ENCODE peak calls at places on chromosome 3, in ten cellular contexts. One of them, this sample, is unnamed.

GRCh38 chr3:186646106-186646505 is 5.9 kb downstream of the FETUB start:
- DNase-seq in GM03348: no peak
- DNase-seq in activated CD8-positive, alpha-beta memory T cell treated with anti-CD3 and anti-CD28 coated beads for 48 hours: no peak
- DNase-seq in sciatic nerve: no peak
- DNase-seq in stimulated activated CD4-positive, alpha-beta T cell treated with anti-CD3 and anti-CD28 coated beads, Interleukin-4, amount 100 ng/mL, for 24 hours: no peak
- DNase-seq in C1 segment of cervical spinal cord: no peak
- DNase-seq in GM13977: no peak
- DNase-seq in Ammon's horn: no peak
- DNase-seq in T1000: no peak
- DNase-seq in ELR: no peak
- DNase-seq in this sample: no peak

GRCh38 chr3:139629033-139629432 is 48.7 kb downstream of the NMNAT3 start:
- DNase-seq in GM03348: no peak
- DNase-seq in activated CD8-positive, alpha-beta memory T cell treated with anti-CD3 and anti-CD28 coated beads for 48 hours: no peak
- DNase-seq in sciatic nerve: no peak
- DNase-seq in GM13977: peak
- DNase-seq in T1000: no peak
- DNase-seq in Ammon's horn: no peak
- DNase-seq in stimulated activated CD4-positive, alpha-beta T cell treated with anti-CD3 and anti-CD28 coated beads, Interleukin-4, amount 100 ng/mL, for 24 hours: no peak
- DNase-seq in ELR: peak
- DNase-seq in C1 segment of cervical spinal cord: no peak
- DNase-seq in this sample: peak

GRCh38 chr3:178063475-178063874 is 472.8 kb upstream of the KCNMB2 start:
- DNase-seq in GM13977: no peak
- DNase-seq in GM03348: peak
- DNase-seq in T1000: no peak
- DNase-seq in sciatic nerve: no peak
- DNase-seq in Ammon's horn: no peak
- DNase-seq in C1 segment of cervical spinal cord: no peak
- DNase-seq in stimulated activated CD4-positive, alpha-beta T cell treated with anti-CD3 and anti-CD28 coated beads, Interleukin-4, amount 100 ng/mL, for 24 hours: no peak
- DNase-seq in ELR: peak
- DNase-seq in activated CD8-positive, alpha-beta memory T cell treated with anti-CD3 and anti-CD28 coated beads for 48 hours: no peak
- DNase-seq in this sample: peak

GRCh38 chr3:22922317-22922716 is 280.8 kb upstream of the UBE2E2 start:
- DNase-seq in activated CD8-positive, alpha-beta memory T cell treated with anti-CD3 and anti-CD28 coated beads for 48 hours: no peak
- DNase-seq in ELR: peak
- DNase-seq in sciatic nerve: no peak
- DNase-seq in T1000: no peak
- DNase-seq in Ammon's horn: no peak
- DNase-seq in GM03348: peak
- DNase-seq in GM13977: peak
- DNase-seq in stimulated activated CD4-positive, alpha-beta T cell treated with anti-CD3 and anti-CD28 coated beads, Interleukin-4, amount 100 ng/mL, for 24 hours: no peak
- DNase-seq in C1 segment of cervical spinal cord: no peak
- DNase-seq in this sample: no peak

GRCh38 chr3:33889394-33890039 is 91.1 kb downstream of the PDCD6IP start:
- DNase-seq in GM03348: no peak
- DNase-seq in stimulated activated CD4-positive, alpha-beta T cell treated with anti-CD3 and anti-CD28 coated beads, Interleukin-4, amount 100 ng/mL, for 24 hours: no peak
- DNase-seq in T1000: no peak
- DNase-seq in ELR: no peak
- DNase-seq in activated CD8-positive, alpha-beta memory T cell treated with anti-CD3 and anti-CD28 coated beads for 48 hours: no peak
- DNase-seq in C1 segment of cervical spinal cord: no peak
- DNase-seq in Ammon's horn: no peak
- DNase-seq in sciatic nerve: no peak
- DNase-seq in GM13977: no peak
- DNase-seq in this sample: no peak

GRCh38 chr3:12810013-12810780 is 13.7 kb downstream of the CAND2 start:
- DNase-seq in ELR: peak
- DNase-seq in T1000: peak
- DNase-seq in sciatic nerve: peak
- DNase-seq in Ammon's horn: peak
- DNase-seq in stimulated activated CD4-positive, alpha-beta T cell treated with anti-CD3 and anti-CD28 coated beads, Interleukin-4, amount 100 ng/mL, for 24 hours: peak
- DNase-seq in GM13977: peak
- DNase-seq in C1 segment of cervical spinal cord: peak
- DNase-seq in GM03348: peak
- DNase-seq in activated CD8-positive, alpha-beta memory T cell treated with anti-CD3 and anti-CD28 coated beads for 48 hours: peak
- DNase-seq in this sample: peak

GRCh38 chr3:10417849-10418248 is 87.5 kb downstream of the ATP2B2 start:
- DNase-seq in GM13977: peak
- DNase-seq in activated CD8-positive, alpha-beta memory T cell treated with anti-CD3 and anti-CD28 coated beads for 48 hours: no peak
- DNase-seq in ELR: peak
- DNase-seq in C1 segment of cervical spinal cord: no peak
- DNase-seq in GM03348: no peak
- DNase-seq in Ammon's horn: no peak
- DNase-seq in stimulated activated CD4-positive, alpha-beta T cell treated with anti-CD3 and anti-CD28 coated beads, Interleukin-4, amount 100 ng/mL, for 24 hours: no peak
- DNase-seq in T1000: no peak
- DNase-seq in sciatic nerve: no peak
- DNase-seq in this sample: peak

GRCh38 chr3:148464246-148464645 is 233.5 kb upstream of the AGTR1 start:
- DNase-seq in ELR: peak
- DNase-seq in activated CD8-positive, alpha-beta memory T cell treated with anti-CD3 and anti-CD28 coated beads for 48 hours: no peak
- DNase-seq in GM03348: no peak
- DNase-seq in stimulated activated CD4-positive, alpha-beta T cell treated with anti-CD3 and anti-CD28 coated beads, Interleukin-4, amount 100 ng/mL, for 24 hours: no peak
- DNase-seq in sciatic nerve: no peak
- DNase-seq in T1000: no peak
- DNase-seq in C1 segment of cervical spinal cord: no peak
- DNase-seq in Ammon's horn: no peak
- DNase-seq in GM13977: no peak
- DNase-seq in this sample: no peak

GRCh38 chr3:132210476-132211346 is 106.5 kb upstream of the ACP3 start:
- DNase-seq in ELR: peak
- DNase-seq in stimulated activated CD4-positive, alpha-beta T cell treated with anti-CD3 and anti-CD28 coated beads, Interleukin-4, amount 100 ng/mL, for 24 hours: peak
- DNase-seq in GM13977: no peak
- DNase-seq in activated CD8-positive, alpha-beta memory T cell treated with anti-CD3 and anti-CD28 coated beads for 48 hours: no peak
- DNase-seq in sciatic nerve: no peak
- DNase-seq in GM03348: no peak
- DNase-seq in T1000: no peak
- DNase-seq in Ammon's horn: no peak
- DNase-seq in C1 segment of cervical spinal cord: no peak
- DNase-seq in this sample: peak

GRCh38 chr3:44874308-44874707 is at the start of gene TGM4:
- DNase-seq in activated CD8-positive, alpha-beta memory T cell treated with anti-CD3 and anti-CD28 coated beads for 48 hours: no peak
- DNase-seq in C1 segment of cervical spinal cord: no peak
- DNase-seq in Ammon's horn: no peak
- DNase-seq in stimulated activated CD4-positive, alpha-beta T cell treated with anti-CD3 and anti-CD28 coated beads, Interleukin-4, amount 100 ng/mL, for 24 hours: no peak
- DNase-seq in GM03348: no peak
- DNase-seq in ELR: no peak
- DNase-seq in GM13977: no peak
- DNase-seq in T1000: no peak
- DNase-seq in sciatic nerve: no peak
- DNase-seq in this sample: no peak

GRCh38 chr3:173920386-173920785 is 522.8 kb downstream of the NLGN1 start:
- DNase-seq in ELR: peak
- DNase-seq in C1 segment of cervical spinal cord: no peak
- DNase-seq in T1000: no peak
- DNase-seq in stimulated activated CD4-positive, alpha-beta T cell treated with anti-CD3 and anti-CD28 coated beads, Interleukin-4, amount 100 ng/mL, for 24 hours: no peak
- DNase-seq in sciatic nerve: no peak
- DNase-seq in GM03348: no peak
- DNase-seq in Ammon's horn: no peak
- DNase-seq in GM13977: no peak
- DNase-seq in activated CD8-positive, alpha-beta memory T cell treated with anti-CD3 and anti-CD28 coated beads for 48 hours: no peak
- DNase-seq in this sample: peak

GRCh38 chr3:58604031-58604430 is 26.8 kb upstream of the FAM107A start:
- DNase-seq in C1 segment of cervical spinal cord: no peak
- DNase-seq in GM03348: no peak
- DNase-seq in activated CD8-positive, alpha-beta memory T cell treated with anti-CD3 and anti-CD28 coated beads for 48 hours: no peak
- DNase-seq in sciatic nerve: no peak
- DNase-seq in T1000: no peak
- DNase-seq in GM13977: no peak
- DNase-seq in Ammon's horn: no peak
- DNase-seq in stimulated activated CD4-positive, alpha-beta T cell treated with anti-CD3 and anti-CD28 coated beads, Interleukin-4, amount 100 ng/mL, for 24 hours: no peak
- DNase-seq in ELR: no peak
- DNase-seq in this sample: no peak

GRCh38 chr3:56277236-56277635 is 191.0 kb downstream of the ERC2 start:
- DNase-seq in Ammon's horn: no peak
- DNase-seq in sciatic nerve: no peak
- DNase-seq in C1 segment of cervical spinal cord: no peak
- DNase-seq in stimulated activated CD4-positive, alpha-beta T cell treated with anti-CD3 and anti-CD28 coated beads, Interleukin-4, amount 100 ng/mL, for 24 hours: no peak
- DNase-seq in activated CD8-positive, alpha-beta memory T cell treated with anti-CD3 and anti-CD28 coated beads for 48 hours: no peak
- DNase-seq in ELR: no peak
- DNase-seq in T1000: no peak
- DNase-seq in GM03348: no peak
- DNase-seq in GM13977: no peak
- DNase-seq in this sample: no peak

GRCh38 chr3:143240921-143241320 is 121.3 kb downstream of the CHST2 start:
- DNase-seq in Ammon's horn: no peak
- DNase-seq in ELR: no peak
- DNase-seq in sciatic nerve: no peak
- DNase-seq in stimulated activated CD4-positive, alpha-beta T cell treated with anti-CD3 and anti-CD28 coated beads, Interleukin-4, amount 100 ng/mL, for 24 hours: no peak
- DNase-seq in activated CD8-positive, alpha-beta memory T cell treated with anti-CD3 and anti-CD28 coated beads for 48 hours: no peak
- DNase-seq in GM03348: no peak
- DNase-seq in GM13977: no peak
- DNase-seq in T1000: no peak
- DNase-seq in C1 segment of cervical spinal cord: no peak
- DNase-seq in this sample: no peak

GRCh38 chr3:52394751-52395502 is 50.0 kb downstream of the SEMA3G start:
- DNase-seq in stimulated activated CD4-positive, alpha-beta T cell treated with anti-CD3 and anti-CD28 coated beads, Interleukin-4, amount 100 ng/mL, for 24 hours: no peak
- DNase-seq in T1000: no peak
- DNase-seq in sciatic nerve: no peak
- DNase-seq in activated CD8-positive, alpha-beta memory T cell treated with anti-CD3 and anti-CD28 coated beads for 48 hours: no peak
- DNase-seq in GM13977: no peak
- DNase-seq in GM03348: no peak
- DNase-seq in Ammon's horn: no peak
- DNase-seq in C1 segment of cervical spinal cord: no peak
- DNase-seq in ELR: no peak
- DNase-seq in this sample: no peak

GRCh38 chr3:107975529-107976203 is 115.2 kb downstream of the CD47 start:
- DNase-seq in GM03348: no peak
- DNase-seq in sciatic nerve: no peak
- DNase-seq in activated CD8-positive, alpha-beta memory T cell treated with anti-CD3 and anti-CD28 coated beads for 48 hours: no peak
- DNase-seq in C1 segment of cervical spinal cord: no peak
- DNase-seq in stimulated activated CD4-positive, alpha-beta T cell treated with anti-CD3 and anti-CD28 coated beads, Interleukin-4, amount 100 ng/mL, for 24 hours: no peak
- DNase-seq in Ammon's horn: no peak
- DNase-seq in GM13977: no peak
- DNase-seq in T1000: no peak
- DNase-seq in ELR: no peak
- DNase-seq in this sample: peak

GRCh38 chr3:7684193-7684592 is 817.4 kb upstream of the LMCD1 start:
- DNase-seq in GM13977: no peak
- DNase-seq in ELR: no peak
- DNase-seq in activated CD8-positive, alpha-beta memory T cell treated with anti-CD3 and anti-CD28 coated beads for 48 hours: no peak
- DNase-seq in T1000: no peak
- DNase-seq in Ammon's horn: peak
- DNase-seq in GM03348: no peak
- DNase-seq in stimulated activated CD4-positive, alpha-beta T cell treated with anti-CD3 and anti-CD28 coated beads, Interleukin-4, amount 100 ng/mL, for 24 hours: no peak
- DNase-seq in sciatic nerve: no peak
- DNase-seq in C1 segment of cervical spinal cord: no peak
- DNase-seq in this sample: peak

GRCh38 chr3:4498446-4498845 is 5.3 kb downstream of the ITPR1 start:
- DNase-seq in ELR: no peak
- DNase-seq in sciatic nerve: no peak
- DNase-seq in activated CD8-positive, alpha-beta memory T cell treated with anti-CD3 and anti-CD28 coated beads for 48 hours: no peak
- DNase-seq in GM03348: no peak
- DNase-seq in Ammon's horn: no peak
- DNase-seq in T1000: no peak
- DNase-seq in stimulated activated CD4-positive, alpha-beta T cell treated with anti-CD3 and anti-CD28 coated beads, Interleukin-4, amount 100 ng/mL, for 24 hours: no peak
- DNase-seq in C1 segment of cervical spinal cord: no peak
- DNase-seq in GM13977: no peak
- DNase-seq in this sample: no peak

GRCh38 chr3:10470666-10471336 is 34.6 kb downstream of the ATP2B2 start:
- DNase-seq in activated CD8-positive, alpha-beta memory T cell treated with anti-CD3 and anti-CD28 coated beads for 48 hours: no peak
- DNase-seq in sciatic nerve: no peak
- DNase-seq in ELR: no peak
- DNase-seq in T1000: no peak
- DNase-seq in stimulated activated CD4-positive, alpha-beta T cell treated with anti-CD3 and anti-CD28 coated beads, Interleukin-4, amount 100 ng/mL, for 24 hours: no peak
- DNase-seq in GM13977: no peak
- DNase-seq in Ammon's horn: no peak
- DNase-seq in GM03348: no peak
- DNase-seq in C1 segment of cervical spinal cord: no peak
- DNase-seq in this sample: no peak

GRCh38 chr3:15636028-15636709 is 34.6 kb downstream of the BTD start:
- DNase-seq in Ammon's horn: no peak
- DNase-seq in C1 segment of cervical spinal cord: no peak
- DNase-seq in stimulated activated CD4-positive, alpha-beta T cell treated with anti-CD3 and anti-CD28 coated beads, Interleukin-4, amount 100 ng/mL, for 24 hours: peak
- DNase-seq in activated CD8-positive, alpha-beta memory T cell treated with anti-CD3 and anti-CD28 coated beads for 48 hours: no peak
- DNase-seq in GM03348: peak
- DNase-seq in ELR: peak
- DNase-seq in sciatic nerve: no peak
- DNase-seq in GM13977: no peak
- DNase-seq in T1000: peak
- DNase-seq in this sample: peak

GRCh38 chr3:155329513-155330048 is 36.1 kb upstream of the STRIT1 start:
- DNase-seq in activated CD8-positive, alpha-beta memory T cell treated with anti-CD3 and anti-CD28 coated beads for 48 hours: no peak
- DNase-seq in stimulated activated CD4-positive, alpha-beta T cell treated with anti-CD3 and anti-CD28 coated beads, Interleukin-4, amount 100 ng/mL, for 24 hours: no peak
- DNase-seq in sciatic nerve: no peak
- DNase-seq in GM13977: no peak
- DNase-seq in C1 segment of cervical spinal cord: no peak
- DNase-seq in Ammon's horn: no peak
- DNase-seq in ELR: no peak
- DNase-seq in GM03348: no peak
- DNase-seq in T1000: no peak
- DNase-seq in this sample: no peak

GRCh38 chr3:188975612-188976314 is 196.0 kb upstream of the TPRG1 start:
- DNase-seq in GM03348: no peak
- DNase-seq in stimulated activated CD4-positive, alpha-beta T cell treated with anti-CD3 and anti-CD28 coated beads, Interleukin-4, amount 100 ng/mL, for 24 hours: no peak
- DNase-seq in sciatic nerve: no peak
- DNase-seq in T1000: no peak
- DNase-seq in C1 segment of cervical spinal cord: no peak
- DNase-seq in ELR: no peak
- DNase-seq in activated CD8-positive, alpha-beta memory T cell treated with anti-CD3 and anti-CD28 coated beads for 48 hours: no peak
- DNase-seq in GM13977: no peak
- DNase-seq in Ammon's horn: no peak
- DNase-seq in this sample: peak

GRCh38 chr3:131216801-131217200 is 164.8 kb upstream of the NUDT16 start:
- DNase-seq in sciatic nerve: no peak
- DNase-seq in activated CD8-positive, alpha-beta memory T cell treated with anti-CD3 and anti-CD28 coated beads for 48 hours: no peak
- DNase-seq in stimulated activated CD4-positive, alpha-beta T cell treated with anti-CD3 and anti-CD28 coated beads, Interleukin-4, amount 100 ng/mL, for 24 hours: no peak
- DNase-seq in GM13977: no peak
- DNase-seq in C1 segment of cervical spinal cord: no peak
- DNase-seq in GM03348: peak
- DNase-seq in Ammon's horn: peak
- DNase-seq in T1000: peak
- DNase-seq in ELR: peak
- DNase-seq in this sample: peak

GRCh38 chr3:154931484-154931883 is 148.6 kb upstream of the MME start:
- DNase-seq in ELR: peak
- DNase-seq in Ammon's horn: no peak
- DNase-seq in stimulated activated CD4-positive, alpha-beta T cell treated with anti-CD3 and anti-CD28 coated beads, Interleukin-4, amount 100 ng/mL, for 24 hours: no peak
- DNase-seq in activated CD8-positive, alpha-beta memory T cell treated with anti-CD3 and anti-CD28 coated beads for 48 hours: no peak
- DNase-seq in sciatic nerve: no peak
- DNase-seq in C1 segment of cervical spinal cord: no peak
- DNase-seq in GM03348: peak
- DNase-seq in GM13977: no peak
- DNase-seq in T1000: no peak
- DNase-seq in this sample: no peak

GRCh38 chr3:171206283-171206682 is 179.8 kb upstream of the SLC2A2 start:
- DNase-seq in Ammon's horn: no peak
- DNase-seq in C1 segment of cervical spinal cord: no peak
- DNase-seq in ELR: no peak
- DNase-seq in GM03348: no peak
- DNase-seq in activated CD8-positive, alpha-beta memory T cell treated with anti-CD3 and anti-CD28 coated beads for 48 hours: no peak
- DNase-seq in sciatic nerve: no peak
- DNase-seq in stimulated activated CD4-positive, alpha-beta T cell treated with anti-CD3 and anti-CD28 coated beads, Interleukin-4, amount 100 ng/mL, for 24 hours: no peak
- DNase-seq in GM13977: no peak
- DNase-seq in T1000: no peak
- DNase-seq in this sample: no peak

GRCh38 chr3:46399557-46399956 is 7.3 kb downstream of the CCR5AS start:
- DNase-seq in C1 segment of cervical spinal cord: no peak
- DNase-seq in ELR: peak
- DNase-seq in GM03348: no peak
- DNase-seq in Ammon's horn: no peak
- DNase-seq in GM13977: no peak
- DNase-seq in activated CD8-positive, alpha-beta memory T cell treated with anti-CD3 and anti-CD28 coated beads for 48 hours: no peak
- DNase-seq in T1000: no peak
- DNase-seq in sciatic nerve: no peak
- DNase-seq in stimulated activated CD4-positive, alpha-beta T cell treated with anti-CD3 and anti-CD28 coated beads, Interleukin-4, amount 100 ng/mL, for 24 hours: no peak
- DNase-seq in this sample: no peak

GRCh38 chr3:73832426-73832825 is 207.7 kb upstream of the PDZRN3 start:
- DNase-seq in activated CD8-positive, alpha-beta memory T cell treated with anti-CD3 and anti-CD28 coated beads for 48 hours: no peak
- DNase-seq in GM03348: peak
- DNase-seq in C1 segment of cervical spinal cord: no peak
- DNase-seq in Ammon's horn: no peak
- DNase-seq in sciatic nerve: no peak
- DNase-seq in ELR: no peak
- DNase-seq in GM13977: no peak
- DNase-seq in T1000: no peak
- DNase-seq in stimulated activated CD4-positive, alpha-beta T cell treated with anti-CD3 and anti-CD28 coated beads, Interleukin-4, amount 100 ng/mL, for 24 hours: no peak
- DNase-seq in this sample: no peak

GRCh38 chr3:26625187-26625586 is 2.6 kb downstream of the LRRC3B start:
- DNase-seq in activated CD8-positive, alpha-beta memory T cell treated with anti-CD3 and anti-CD28 coated beads for 48 hours: no peak
- DNase-seq in GM03348: no peak
- DNase-seq in Ammon's horn: no peak
- DNase-seq in ELR: no peak
- DNase-seq in GM13977: no peak
- DNase-seq in T1000: no peak
- DNase-seq in C1 segment of cervical spinal cord: no peak
- DNase-seq in sciatic nerve: no peak
- DNase-seq in stimulated activated CD4-positive, alpha-beta T cell treated with anti-CD3 and anti-CD28 coated beads, Interleukin-4, amount 100 ng/mL, for 24 hours: no peak
- DNase-seq in this sample: no peak

This sample was measured in NCI-H69.